ENCODE peak calls at places on chromosomes 4 and X, in four cellular contexts. Q is uterus, A is tibial nerve, S is thyroid gland. F is an unnamed sample.

GRCh38 chrX:27086221-27086620 is 376.9 kb downstream of the PPP4R3C start:
- DNase-seq in Q (no peak), A (no peak), S (no peak), F (no peak)

GRCh38 chrX:74537011-74537390 is 77.4 kb downstream of the RLIM start:
- DNase-seq in Q (peak; percentile 57), A (peak; percentile 5), S (peak; percentile 70), F (no peak)

GRCh38 chrX:104122829-104123228 is 10.5 kb downstream of the ZCCHC18 start:
- DNase-seq in Q (no peak), A (no peak), S (no peak), F (no peak)

GRCh38 chrX:24395775-24396174 is 35.3 kb downstream of the SUPT20HL1 start:
- DNase-seq in Q (peak; percentile 27), A (peak; percentile 71), S (peak; percentile 26), F (peak; percentile 49)

GRCh38 chrX:64204252-64204651 is 1.3 kb downstream of the AMER1 start:
- DNase-seq in Q (peak; percentile 18), A (no peak), S (no peak), F (peak; percentile 56)

GRCh38 chrX:119505945-119506344 is 37.7 kb downstream of the SLC25A5 start:
- DNase-seq in Q (no peak), A (no peak), S (no peak), F (no peak)

GRCh38 chr4:138235419-138235952 is 6.7 kb downstream of the SLC7A11 start:
- DNase-seq in Q (no peak), A (no peak), S (no peak), F (no peak)

GRCh38 chrX:30971761-30972603 is 82.9 kb upstream of the TAB3 start:
- DNase-seq in Q (no peak), A (no peak), S (peak; percentile 11), F (peak; percentile 42)

GRCh38 chrX:71492086-71493065 is 40.5 kb upstream of the OGT start:
- DNase-seq in Q (peak; percentile 37), A (peak; percentile 21), S (peak; percentile 50), F (peak; percentile 52)

GRCh38 chr4:62342346-62342745 is 1142.2 kb downstream of the ADGRL3 start:
- DNase-seq in Q (no peak), A (no peak), S (no peak), F (no peak)

GRCh38 chr4:119337010-119337409 is 15.1 kb upstream of the FABP2 start:
- DNase-seq in Q (no peak), A (no peak), S (no peak), F (no peak)

GRCh38 chr4:78552398-78553396 is 1.1 kb downstream of the ANXA3 start:
- DNase-seq in Q (no peak), A (no peak), S (peak; percentile 62), F (no peak)

GRCh38 chr4:40573593-40574311 is 55.9 kb downstream of the RBM47 start:
- DNase-seq in Q (no peak), A (no peak), S (no peak), F (no peak)

GRCh38 chr4:32680946-32681345 is 1960.8 kb downstream of the PCDH7 start:
- DNase-seq in Q (no peak), A (no peak), S (no peak), F (no peak)

GRCh38 chr4:159856451-159856850 is 753.6 kb downstream of the RAPGEF2 start:
- DNase-seq in Q (no peak), A (no peak), S (no peak), F (no peak)

GRCh38 chrX:131795442-131796229 is 227.5 kb upstream of the STK26 start:
- DNase-seq in Q (no peak), A (no peak), S (no peak), F (no peak)

GRCh38 chr4:44725166-44725565 is 1.2 kb downstream of the GNPDA2 start:
- DNase-seq in Q (no peak), A (no peak), S (no peak), F (no peak)

GRCh38 chr4:96742332-96743014 is 902.6 kb downstream of the PDHA2 start:
- DNase-seq in Q (no peak), A (no peak), S (no peak), F (no peak)

GRCh38 chr4:87038837-87039715 is 104.3 kb downstream of the AFF1 start:
- DNase-seq in Q (peak; percentile 67), A (peak; percentile 3), S (peak; percentile 95), F (peak; percentile 80)

GRCh38 chr4:3525532-3526430 is 6.4 kb downstream of the LRPAP1 start:
- DNase-seq in Q (no peak), A (no peak), S (no peak), F (no peak)
- TF ChIP-seq CTCF in Q (no peak), A (no peak), S (no peak), F (no peak)

GRCh38 chr4:7062816-7063215 is 5.0 kb downstream of the GRPEL1 start:
- DNase-seq in Q (no peak), A (no peak), S (no peak), F (peak; percentile 45)

GRCh38 chr4:7060346-7061150 is 7.3 kb downstream of the GRPEL1 start:
- DNase-seq in Q (no peak), A (no peak), S (no peak), F (no peak)

GRCh38 chr4:7058792-7059191 is 9.1 kb downstream of the GRPEL1 start:
- DNase-seq in Q (no peak), A (no peak), S (no peak), F (no peak)

GRCh38 chr4:7061815-7062214 is 6.0 kb downstream of the GRPEL1 start:
- DNase-seq in Q (no peak), A (no peak), S (no peak), F (no peak)

GRCh38 chr4:7059673-7060072 is 8.2 kb downstream of the GRPEL1 start:
- DNase-seq in Q (no peak), A (no peak), S (no peak), F (no peak)
- TF ChIP-seq POLR2A in Q (no peak), A (no peak), S (no peak), F (no peak)

GRCh38 chrX:135383249-135383648 is 38.5 kb upstream of the SMIM10L2A start:
- DNase-seq in Q (no peak), A (no peak), S (no peak), F (no peak)
- H3K4me1 ChIP-seq in Q (no peaks in the 10 kb centered on the region), A (no peaks in the 10 kb centered on the region), S (no peaks in the 10 kb centered on the region), F (no peaks in the 10 kb centered on the region)

DNA sequence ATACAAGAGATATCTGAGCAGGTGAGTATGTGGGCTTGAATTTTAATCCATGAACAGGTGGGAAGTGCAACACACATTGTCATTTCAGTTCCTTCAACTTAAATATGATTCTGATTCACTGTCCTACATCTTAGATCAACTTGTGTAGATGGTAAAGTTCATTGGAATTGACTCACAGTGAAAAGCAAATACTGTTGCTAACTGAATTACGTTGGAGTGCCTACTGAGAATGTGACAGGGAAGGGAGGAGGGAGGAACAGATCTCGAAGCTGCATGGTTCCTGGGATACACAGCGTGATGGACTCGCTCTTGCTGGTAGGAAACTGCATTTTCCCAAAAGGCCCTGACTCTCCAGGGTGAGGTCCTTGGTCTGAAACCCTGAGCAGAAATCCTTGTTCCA is 284.3 kb downstream of the USP46 start:
- DNase-seq in Q (no peak), A (no peak), S (no peak), F (no peak)
- TF ChIP-seq CTCF in Q (no peak), A (no peak), S (no peak), F (no peak)

DNA sequence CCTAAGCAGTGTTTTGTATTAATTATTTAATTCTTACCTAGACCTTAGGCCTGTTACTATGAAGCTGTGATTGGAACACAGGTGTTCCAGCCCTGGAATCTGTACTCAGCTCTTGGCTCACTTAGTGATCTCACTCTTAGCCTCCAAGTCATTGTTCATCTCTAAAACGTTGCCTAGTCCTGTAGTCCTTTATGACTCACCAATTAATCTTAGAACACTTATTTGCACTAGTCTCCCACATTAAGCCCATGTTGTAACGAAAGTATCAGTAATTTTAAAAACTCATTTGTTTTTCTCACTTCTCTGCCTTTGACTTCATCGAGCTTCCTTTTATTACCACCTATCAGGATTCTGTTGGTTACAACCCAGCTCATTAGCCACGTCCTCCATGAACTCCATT is 1224.7 kb upstream of the TENM3 start:
- DNase-seq in Q (no peak), A (no peak), S (no peak), F (no peak)
- TF ChIP-seq POLR2A in Q (no peak), A (no peak), S (no peak), F (no peak)

F was measured in adrenal gland.